ENCODE peak calls at places on chromosomes 12 and 14, in six cellular contexts. C is mesendoderm, N is IMR-90, B is H9, Z is mesenchymal stem cell, R is neuronal stem cell. W is an unnamed sample.

GRCh38 chr14:58865520-58866281 is 227.9 kb downstream of the DACT1 start:
- DNase-seq in N (peak), Z (peak), B (no peak), C (no peak), R (no peak), W (peak)

GRCh38 chr14:52944267-52944666 is 6.6 kb downstream of the FERMT2 start:
- DNase-seq in Z (no peak), C (no peak), R (no peak), N (no peak), B (no peak), W (no peak)

GRCh38 chr14:50820786-50821185 is 10.2 kb downstream of the NIN start:
- DNase-seq in B (no peak), N (no peak), R (no peak), C (no peak), Z (no peak), W (no peak)

GRCh38 chr12:105222326-105222655 is 13.7 kb downstream of the APPL2 start:
- DNase-seq in R (no peak), N (no peak), Z (no peak), C (no peak), B (no peak), W (no peak)

GRCh38 chr14:92844220-92844619 is 50.1 kb downstream of the GOLGA5 start:
- DNase-seq in N (no peak), C (no peak), R (no peak), Z (no peak), B (no peak), W (no peak)

GRCh38 chr14:93150227-93151206 is 34.2 kb downstream of the MOAP1 start:
- DNase-seq in B (no peak), C (no peak), R (no peak), N (no peak), Z (no peak), W (no peak)

GRCh38 chr14:51750542-51750941 is 98.8 kb downstream of the FRMD6 start:
- DNase-seq in N (no peak), Z (no peak), R (no peak), B (peak), C (peak), W (no peak)

GRCh38 chr12:57738661-57739237 is at the start of gene AGAP2:
- DNase-seq in B (peak), C (peak), R (no peak), N (no peak), Z (no peak), W (no peak)

GRCh38 chr12:30989754-30990153 is 63.2 kb downstream of the TSPAN11 start:
- DNase-seq in C (peak), R (no peak), B (peak), Z (no peak), N (no peak), W (peak)

GRCh38 chr12:78210894-78211302 is 380.2 kb downstream of the NAV3 start:
- DNase-seq in B (no peak), Z (peak), N (peak), R (no peak), C (no peak), W (no peak)

GRCh38 chr14:75881986-75882385 is 99.8 kb downstream of the TGFB3 start:
- DNase-seq in C (no peak), Z (no peak), B (no peak), R (no peak), N (peak), W (no peak)

GRCh38 chr12:18683603-18684002 is 54.2 kb downstream of the PLCZ1 start:
- DNase-seq in N (peak), R (no peak), C (peak), B (no peak), Z (peak), W (no peak)

DNA sequence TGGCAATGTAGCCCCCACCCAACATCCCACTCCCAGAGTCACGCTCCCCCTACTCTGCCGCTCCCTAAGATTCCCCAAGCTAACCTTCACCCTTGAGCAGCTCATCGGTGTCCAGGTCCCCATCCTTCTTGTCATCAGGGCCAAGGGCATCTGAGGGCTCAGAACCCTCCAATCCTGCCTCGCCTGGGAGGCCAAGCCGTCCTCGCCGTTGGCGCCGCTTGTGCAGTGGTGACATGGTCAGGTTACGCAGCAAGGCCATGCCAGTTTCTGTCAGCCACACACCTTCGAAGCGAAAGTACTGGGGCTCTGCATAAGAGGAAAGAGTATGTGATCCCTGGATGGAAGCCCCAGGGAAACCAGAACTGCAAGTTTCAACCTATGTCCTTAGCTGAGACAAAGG is 15.9 kb downstream of the KMT2D start:
- DNase-seq in N (no peak), Z (no peak), R (no peak), C (no peak), B (no peak), W (no peak)
- H2BK5ac ChIP-seq in N (no peak), Z (no peak), R (no peak), C (no peak), B (no peak), W (no peak)

GRCh38 chr14:105528197-105528858 is 1.9 kb downstream of the TMEM121 start:
- DNase-seq in C (peak), N (peak), R (peak), B (peak), Z (peak), W (peak)

GRCh38 chr14:105531088-105531957 is 4.9 kb downstream of the TMEM121 start:
- DNase-seq in R (no peak), C (no peak), Z (no peak), N (no peak), B (no peak), W (no peak)

GRCh38 chr14:105530446-105531087 is 4.2 kb downstream of the TMEM121 start:
- DNase-seq in Z (no peak), B (no peak), N (no peak), C (no peak), R (no peak), W (no peak)

GRCh38 chr14:105528859-105529505 is 2.6 kb downstream of the TMEM121 start:
- DNase-seq in N (no peak), C (no peak), R (no peak), Z (no peak), B (no peak), W (peak)

GRCh38 chr14:105529506-105530445 is 3.4 kb downstream of the TMEM121 start:
- DNase-seq in R (no peak), C (no peak), Z (no peak), B (no peak), N (no peak), W (no peak)
- H3K27ac ChIP-seq in R (no peak), C (no peak), Z (no peak), B (no peak), N (no peak), W (no peak)

GRCh38 chr12:76030378-76031080 is 1.0 kb downstream of the PHLDA1 start:
- DNase-seq in C (peak), R (no peak), N (peak), B (no peak), Z (no peak), W (no peak)
- H3K23ac ChIP-seq in C (peak), R (peak), N (peak), B (no peak), Z (peak), W (no peak)

GRCh38 chr14:60315181-60315580 is 66.2 kb downstream of the PPM1A start:
- DNase-seq in R (no peak), B (no peak), Z (no peak), N (no peak), C (peak), W (peak)

GRCh38 chr14:60310086-60310684 is 61.2 kb downstream of the PPM1A start:
- DNase-seq in C (peak), Z (no peak), R (no peak), N (peak), B (no peak), W (no peak)

GRCh38 chr14:60311417-60311816 is 62.4 kb downstream of the PPM1A start:
- DNase-seq in B (no peak), R (no peak), Z (peak), N (peak), C (peak), W (no peak)

GRCh38 chr14:60315591-60315990 is 66.6 kb downstream of the PPM1A start:
- DNase-seq in Z (no peak), N (no peak), B (no peak), R (no peak), C (peak), W (no peak)

DNA sequence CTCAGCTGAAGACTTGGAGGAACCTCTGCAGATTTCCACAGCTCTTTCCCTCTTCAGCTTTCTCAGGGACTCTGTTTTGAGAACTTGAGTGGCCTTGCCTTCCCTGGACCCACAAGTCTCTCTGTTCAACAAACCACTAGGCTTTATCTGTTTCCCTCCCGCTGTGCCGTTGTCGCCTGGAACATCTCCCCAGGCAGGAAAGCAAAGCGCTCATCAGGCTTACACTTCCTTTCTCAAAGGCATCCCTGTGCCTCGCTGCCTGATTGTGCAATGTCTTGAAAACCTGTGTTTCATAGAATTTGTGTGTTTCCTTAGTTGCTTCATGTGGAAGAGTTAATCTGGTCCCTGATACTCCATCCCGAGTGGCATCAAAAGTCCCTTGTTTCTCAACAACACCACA is 64.1 kb downstream of the PPM1A start:
- DNase-seq in N (no peak), R (no peak), C (peak), B (no peak), Z (no peak), W (no peak)
- H2BK5ac ChIP-seq in N (no peak), R (no peak), C (peak), B (no peak), Z (no peak), W (no peak)

DNA sequence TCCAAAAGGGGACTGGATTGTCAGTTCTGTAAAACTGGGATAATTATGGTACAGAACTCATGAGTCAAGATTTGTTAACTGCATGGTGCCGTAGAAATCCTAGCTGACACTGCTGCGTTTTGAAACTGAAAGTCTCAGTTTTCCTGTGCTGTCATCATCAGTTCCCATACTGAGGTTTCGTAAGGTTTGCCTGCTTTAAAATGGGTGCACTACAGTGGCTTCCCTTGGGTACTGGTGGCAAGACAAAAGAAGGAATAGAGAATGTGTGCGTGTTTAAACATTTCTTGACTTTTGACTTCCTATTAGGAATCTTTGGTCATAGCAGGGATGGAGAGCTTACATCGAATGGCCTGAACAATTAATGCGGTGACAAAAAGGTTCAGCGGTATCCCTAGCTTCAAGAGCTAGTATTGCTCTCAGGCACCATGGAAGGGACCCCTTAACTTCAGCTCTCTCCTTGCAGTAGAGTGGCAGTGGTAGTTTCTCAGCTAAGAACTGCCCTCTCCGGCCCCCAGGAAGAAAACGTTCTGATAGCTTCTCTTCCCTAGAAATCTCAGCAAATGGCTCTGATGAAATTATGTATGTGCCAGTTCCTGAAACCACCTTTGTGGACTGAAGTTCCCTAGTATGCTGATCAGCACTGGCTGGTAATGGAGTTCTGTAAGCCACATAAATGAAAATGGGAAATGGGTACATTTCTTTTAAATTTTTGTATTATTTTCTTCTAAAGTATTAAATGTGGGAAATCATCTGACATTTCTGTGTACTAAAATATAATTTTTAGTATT is 28.9 kb downstream of the ANO6 start:
- DNase-seq in B (no peak), Z (peak), N (peak), R (no peak), C (no peak), W (no peak)
- H3K27ac ChIP-seq in B (peak), Z (no peak), N (no peak), R (no peak), C (no peak), W (no peak)

GRCh38 chr12:110282343-110282860 is 1.4 kb downstream of the ATP2A2 start:
- DNase-seq in R (no peak), Z (no peak), C (no peak), N (no peak), B (no peak), W (peak)

GRCh38 chr12:110279976-110280783 is 867 bp upstream of the ATP2A2 start:
- DNase-seq in R (peak), C (peak), N (peak), Z (peak), B (peak), W (peak)

GRCh38 chr12:110281549-110282342 is 699 bp downstream of the ATP2A2 start:
- DNase-seq in Z (peak), B (peak), R (no peak), C (peak), N (peak), W (peak)

GRCh38 chr12:110279561-110279960 is 1.5 kb upstream of the ATP2A2 start:
- DNase-seq in C (no peak), R (no peak), Z (no peak), N (no peak), B (no peak), W (no peak)

DNA sequence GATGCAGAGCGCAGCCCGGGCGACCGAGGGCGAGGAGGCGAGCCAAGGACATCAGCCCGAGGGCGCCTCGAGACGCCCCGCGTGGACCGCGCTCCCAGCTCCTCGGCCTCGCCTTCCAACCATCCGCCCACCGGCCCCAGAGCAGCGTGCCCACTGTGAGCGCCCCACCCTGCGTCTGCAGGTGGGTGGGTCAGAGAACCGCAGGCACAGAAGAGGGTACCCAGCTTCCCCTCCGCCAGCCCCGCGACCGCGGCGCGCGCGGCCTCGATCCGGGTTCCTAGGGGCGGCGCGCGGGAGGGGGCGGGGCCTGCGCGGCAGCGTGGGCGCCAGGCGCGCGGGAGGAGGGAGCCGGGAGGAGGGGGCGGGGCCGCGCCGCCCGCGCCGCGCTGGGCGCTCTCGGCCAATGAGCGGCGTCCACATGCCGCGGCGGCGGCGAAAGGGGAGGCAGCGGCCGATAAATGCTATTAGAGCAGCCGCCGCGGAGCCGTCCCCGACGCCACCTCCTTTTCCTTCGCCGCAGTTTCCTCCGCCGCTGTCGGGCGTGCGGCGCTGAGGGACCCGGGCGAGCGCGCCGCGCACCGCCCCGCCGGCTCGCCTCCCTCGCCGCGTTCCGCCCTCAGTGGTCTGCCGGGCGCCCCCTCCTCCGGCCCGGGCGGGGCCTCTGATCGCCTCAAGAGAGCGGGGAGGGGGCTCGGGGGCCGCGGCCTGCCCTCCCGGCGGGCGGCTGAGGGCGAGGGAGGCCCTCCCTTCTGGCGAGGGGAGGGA is at the start of gene ATP2A2:
- DNase-seq in C (peak), N (peak), Z (peak), R (peak), B (peak), W (peak)
- H3K23ac ChIP-seq in C (peak), N (peak), Z (peak), R (peak), B (no peak), W (peak)

GRCh38 chr12:56299853-56300643 is at the start of gene CS:
- DNase-seq in N (peak), C (peak), R (peak), B (peak), Z (peak), W (peak)

GRCh38 chr12:56304276-56304675 is 4.1 kb upstream of the CS start:
- DNase-seq in B (no peak), N (no peak), Z (no peak), R (no peak), C (no peak), W (peak)

GRCh38 chr12:56299308-56299852 is 750 bp downstream of the CS start:
- DNase-seq in R (no peak), Z (no peak), B (no peak), N (peak), C (peak), W (peak)

GRCh38 chr12:56298828-56299227 is 1.3 kb downstream of the CS start:
- DNase-seq in B (no peak), R (no peak), C (no peak), N (no peak), Z (no peak), W (no peak)

DNA sequence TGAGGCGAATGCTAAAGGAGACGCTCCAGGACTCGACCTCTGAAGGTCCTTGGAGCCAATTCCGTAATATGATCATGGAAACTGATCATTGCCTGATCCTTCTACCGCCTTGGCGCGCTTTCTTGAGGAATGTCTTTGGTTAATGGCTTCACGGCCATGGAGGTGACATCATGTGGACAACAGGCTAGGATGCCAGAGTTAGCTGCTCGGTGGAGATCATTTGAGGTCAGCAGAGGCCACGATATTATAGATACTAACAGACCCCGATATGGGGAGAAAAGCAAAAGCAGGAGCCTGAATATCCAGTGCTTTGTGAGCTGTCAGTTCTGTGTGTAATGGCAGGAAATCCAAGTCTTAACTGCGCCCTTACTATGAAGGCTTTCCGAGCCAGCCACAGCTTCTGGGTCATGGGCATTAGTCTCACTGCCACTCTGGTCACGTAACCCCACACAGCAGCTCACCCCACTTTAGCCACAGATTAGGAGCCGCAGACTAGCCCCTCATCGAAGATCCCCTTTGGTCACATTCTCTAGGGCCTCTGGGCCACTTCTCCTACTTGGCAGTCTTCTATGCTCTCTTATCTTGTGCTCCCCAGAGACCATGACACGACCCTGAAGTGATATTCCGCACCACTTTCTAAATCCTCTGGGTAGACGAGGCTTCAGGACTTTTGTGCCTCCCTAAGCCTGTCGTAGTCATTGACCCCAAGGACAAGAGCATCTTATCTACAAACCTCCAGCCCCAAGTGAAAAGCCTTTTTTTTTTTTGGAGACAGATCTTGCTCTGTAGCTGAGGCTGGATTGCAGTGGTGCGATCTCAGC is 724 bp upstream of the CS start:
- DNase-seq in Z (no peak), C (peak), N (no peak), R (no peak), B (no peak), W (no peak)
- H2BK5ac ChIP-seq in Z (no peak), C (peak), N (peak), R (no peak), B (peak), W (peak)

DNA sequence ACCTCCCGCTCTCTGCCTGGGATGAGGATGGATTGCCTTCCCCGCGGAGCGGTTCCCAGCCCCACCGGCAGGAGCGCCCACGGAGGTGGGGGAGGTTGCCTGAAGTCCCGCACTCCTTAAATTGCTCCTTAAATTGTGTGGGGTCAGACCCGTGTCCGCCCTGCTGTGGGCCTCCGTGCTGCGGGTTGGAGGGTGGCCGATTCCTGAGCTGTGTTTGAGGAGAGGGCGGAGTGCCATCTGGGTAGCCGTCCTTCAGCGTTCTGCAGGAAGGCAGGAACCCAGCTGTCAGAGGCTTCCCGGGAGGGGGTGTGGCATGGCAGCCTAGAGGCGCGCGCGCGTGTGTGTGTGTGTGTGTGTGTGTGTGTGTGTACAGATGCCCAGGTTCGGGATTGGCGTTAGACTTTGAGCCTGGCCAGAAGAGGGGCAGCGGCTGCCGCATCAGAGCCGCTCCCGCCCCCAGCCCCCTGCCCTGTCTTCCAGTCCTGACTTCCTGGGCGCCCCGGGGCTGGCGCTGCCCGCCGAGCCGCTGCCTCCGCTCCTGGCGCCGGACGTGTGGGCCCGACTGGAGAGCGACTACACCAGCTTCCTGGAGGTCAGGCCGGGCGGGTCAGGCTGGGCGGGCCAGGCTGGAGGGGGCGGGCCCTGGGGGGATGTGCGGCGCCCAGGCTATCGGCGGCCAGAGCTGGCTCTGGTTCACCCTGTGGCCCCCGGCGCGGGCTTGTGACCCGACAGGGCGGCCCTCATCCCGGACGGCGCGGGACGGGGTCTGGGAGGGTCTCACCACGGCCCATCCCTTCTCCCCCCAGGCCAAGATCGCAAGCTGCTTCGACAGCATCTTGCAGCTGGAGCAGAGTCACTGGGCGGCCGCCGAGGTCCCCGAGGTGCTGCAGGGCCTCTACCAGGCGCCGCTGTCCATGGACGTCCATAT is 9.2 kb downstream of the EXOC3L4 start:
- DNase-seq in Z (peak), B (peak), C (no peak), N (peak), R (no peak), W (peak)
- H3K27ac ChIP-seq in Z (no peak), B (no peak), C (no peak), N (no peak), R (no peak), W (no peak)

GRCh38 chr12:68393398-68393797 is 61.2 kb upstream of the MDM1 start:
- DNase-seq in R (no peak), C (no peak), Z (no peak), N (no peak), B (no peak), W (no peak)
- H3K23ac ChIP-seq in R (no peak), C (no peak), Z (no peak), N (no peak), B (no peak), W (no peak)

GRCh38 chr14:104115131-104115600 is 23.2 kb upstream of the KIF26A start:
- DNase-seq in B (no peak), R (no peak), Z (no peak), C (no peak), N (no peak), W (no peak)
- H2BK5ac ChIP-seq in B (no peak), R (no peak), Z (no peak), C (no peak), N (no peak), W (no peak)

W was measured in trophoblast cell.